ENCODE peak calls at places on chromosomes 3 and 15, in ten cellular contexts. B is NCI-H2171 treated with DMSO at 0.1 percent for 48 hours; N is stimulated activated naive B cell treated with anti-CD40 and anti-IgM and Interleukin-4, amounts not matched to agents 10 μg/mL and 1 μg/mL and 100 μg/mL, for 72 hours; J is astrocyte of the hippocampus; M is hepatic stellate cell; W is kidney epithelial cell; G is NCI-H1417; S is NCI-H460; K is dermis blood vessel endothelial cell; F is bronchial epithelial cell. Y is an unnamed sample.

GRCh38 chr3:78870484-78870883 is 897.3 kb downstream of the ROBO1 start:
- DNase-seq in B (no peak), N (no peak), J (no peak), M (no peak), W (no peak), G (no peak), S (no peak), K (no peak), F (no peak), Y (no peak)

GRCh38 chr3:53234841-53235232 is 21.0 kb downstream of the TKT start:
- DNase-seq in B (no peak), N (no peak), J (no peak), M (no peak), W (no peak), G (no peak), S (no peak), K (no peak), F (no peak), Y (no peak)

GRCh38 chr15:42605281-42605744 is 29.9 kb downstream of the STARD9 start:
- DNase-seq in B (peak; percentile 88), N (no peak), J (no peak), M (no peak), W (no peak), G (no peak), S (no peak), K (peak; percentile 84), F (no peak), Y (no peak)

GRCh38 chr3:71245971-71246860 is 337.3 kb downstream of the FOXP1 start:
- DNase-seq in B (no peak), N (no peak), J (no peak), M (no peak), W (no peak), G (no peak), S (no peak), K (no peak), F (no peak), Y (no peak)

GRCh38 chr3:177145402-177145801 is 51.9 kb downstream of the TBL1XR1 start:
- DNase-seq in B (no peak), N (no peak), J (no peak), M (no peak), W (no peak), G (no peak), S (no peak), K (no peak), F (no peak), Y (no peak)

GRCh38 chr3:132417695-132418520 is 606 bp downstream of the DNAJC13 start:
- DNase-seq in B (peak; percentile 68), N (no peak), J (peak; percentile 78), M (peak; percentile 53), W (no peak), G (peak; percentile 39), S (peak; percentile 26), K (peak; percentile 71), F (peak; percentile 74), Y (peak; percentile 15)

GRCh38 chr15:64146041-64146440 is 5.5 kb upstream of the SNX22 start:
- DNase-seq in B (no peak), N (no peak), J (no peak), M (no peak), W (no peak), G (no peak), S (no peak), K (no peak), F (no peak), Y (no peak)

GRCh38 chr3:29381595-29381994 is 100.7 kb downstream of the RBMS3 start:
- DNase-seq in B (no peak), N (no peak), J (no peak), M (no peak), W (no peak), G (no peak), S (no peak), K (peak; percentile 57), F (peak; percentile 13), Y (no peak)

GRCh38 chr15:40246496-40247275 is 7.8 kb downstream of the PAK6 start:
- DNase-seq in B (no peak), N (no peak), J (no peak), M (no peak), W (no peak), G (no peak), S (no peak), K (no peak), F (peak; percentile 63), Y (no peak)

Y was measured in frontal cortex.